ENCODE peak calls at places on chromosomes 16 and 17, in seven cellular contexts. B, L, R, Q, Y, C and Z are unnamed samples.
A peak's percentile ranks its signal among the peaks of the same experiment; 100 is the strongest.

GRCh38 chr17:1170739-1171138 is 9.0 kb downstream of the ABR start:
- DNase-seq in B (no peak), L (no peak), R (no peak), Q (no peak), Y (no peak), C (no peak), Z (no peak)

GRCh38 chr16:1371054-1371978 is 19.6 kb downstream of the GNPTG start:
- DNase-seq in B (no peak), L (no peak), R (no peak), Q (no peak), Y (no peak), C (no peak), Z (no peak)

GRCh38 chr16:5604770-5605169 is 507.2 kb upstream of the EEF2KMT start:
- DNase-seq in B (peak; percentile 86), L (no peak), R (peak; percentile 26), Q (no peak), Y (no peak), C (no peak), Z (no peak)

GRCh38 chr16:55123652-55124051 is 193.0 kb downstream of the IRX5 start:
- DNase-seq in B (no peak), L (no peak), R (no peak), Q (no peak), Y (no peak), C (no peak), Z (no peak)

GRCh38 chr16:85347213-85347591 is 234.9 kb upstream of the CIBAR2 start:
- DNase-seq in B (peak; percentile 54), L (no peak), R (no peak), Q (peak; percentile 54), Y (peak; percentile 25), C (no peak), Z (peak; percentile 71)

GRCh38 chr17:34259151-34259550 is 4.1 kb downstream of the CCL2 start:
- DNase-seq in B (no peak), L (peak; percentile 28), R (no peak), Q (no peak), Y (no peak), C (no peak), Z (no peak)

GRCh38 chr17:73976147-73976546 is 227.3 kb upstream of the RPL38 start:
- DNase-seq in B (no peak), L (no peak), R (no peak), Q (no peak), Y (no peak), C (no peak), Z (no peak)

GRCh38 chr17:44348234-44348987 is 3.3 kb downstream of the GRN start:
- DNase-seq in B (no peak), L (peak; percentile 57), R (no peak), Q (peak; percentile 40), Y (no peak), C (no peak), Z (no peak)

GRCh38 chr17:34146440-34147043 is 108.5 kb upstream of the CCL2 start:
- DNase-seq in B (peak; percentile 82), L (no peak), R (peak; percentile 27), Q (no peak), Y (peak; percentile 61), C (no peak), Z (peak; percentile 91)

GRCh38 chr16:74577882-74578366 is 29.0 kb downstream of the GLG1 start:
- DNase-seq in B (no peak), L (peak; percentile 88), R (no peak), Q (peak; percentile 72), Y (no peak), C (no peak), Z (no peak)

GRCh38 chr17:40351185-40352043 is 13.1 kb downstream of the GJD3 start:
- DNase-seq in B (no peak), L (no peak), R (no peak), Q (no peak), Y (no peak), C (no peak), Z (no peak)
- H3K23ac ChIP-seq in B (no peak overlapping the region), L (no peak overlapping the region), R (peak overlapping the region; percentile 83), Q (no peak overlapping the region), Y (no peak overlapping the region), C (no peak overlapping the region), Z (no peak overlapping the region)

DNA sequence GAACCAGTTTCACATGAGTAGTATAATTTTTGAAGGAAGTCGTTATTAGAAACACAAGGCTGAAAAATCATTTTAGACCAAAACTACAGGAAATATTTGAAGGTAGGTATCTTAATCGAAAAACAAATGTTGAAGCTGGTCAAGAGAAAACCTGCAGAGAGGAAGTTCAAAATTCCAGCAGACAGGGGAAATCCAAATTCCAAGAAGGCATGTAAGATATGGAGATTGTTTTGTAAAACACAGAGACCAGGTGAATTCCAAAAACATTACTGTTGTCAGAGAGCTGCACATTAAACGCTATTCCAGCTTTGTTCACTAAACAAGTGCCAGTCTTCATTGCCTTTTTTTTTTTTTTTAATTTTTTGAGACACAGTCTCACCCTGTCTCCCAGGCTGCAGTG is 38.4 kb downstream of the ADAMTS18 start:
- DNase-seq in B (no peak), L (no peak), R (no peak), Q (no peak), Y (peak; percentile 4), C (no peak), Z (no peak)
- H3K27ac ChIP-seq in B (no peak overlapping the region), L (no peak overlapping the region), R (no peak overlapping the region), Q (no peak overlapping the region), Y (peak overlapping the region; percentile 58), C (no peak overlapping the region), Z (no peak overlapping the region)

GRCh38 chr16:48274476-48274875 is 27.1 kb upstream of the ABCC11 start:
- DNase-seq in B (no peak), L (no peak), R (no peak), Q (no peak), Y (no peak), C (no peak), Z (no peak)
- H3K4me2 ChIP-seq in B (no peak overlapping the region), L (no peak overlapping the region), R (no peak overlapping the region), Q (no peak overlapping the region), Y (no peak overlapping the region), C (no peak overlapping the region), Z (no peak overlapping the region)

DNA sequence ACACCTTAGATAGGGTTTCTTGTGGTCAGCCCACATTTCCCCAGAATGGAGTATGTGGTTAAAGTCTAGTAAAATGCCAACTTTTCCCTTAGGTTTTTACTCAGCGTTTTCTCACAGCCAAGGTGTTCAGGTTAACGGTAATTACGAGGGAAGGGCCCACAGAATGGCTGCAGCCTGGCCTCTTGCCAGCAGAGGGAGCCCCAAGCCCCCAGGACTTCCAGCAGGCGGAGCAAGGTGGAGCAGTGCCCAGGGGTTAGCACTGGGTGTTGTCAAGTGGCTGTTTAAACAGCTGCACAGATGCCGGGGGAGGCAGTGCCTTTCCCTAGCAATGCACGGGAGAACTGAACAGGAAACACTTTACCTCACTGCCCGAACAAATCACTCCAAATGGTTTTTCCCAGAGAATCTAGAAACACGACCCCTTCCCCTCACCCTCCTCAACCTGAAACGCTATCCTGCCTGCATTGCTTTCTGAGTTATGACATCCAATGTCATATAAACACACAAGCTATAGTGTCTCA is 6.6 kb downstream of the PHB1 start:
- DNase-seq in B (peak; percentile 80), L (peak; percentile 56), R (peak; percentile 75), Q (peak; percentile 71), Y (peak; percentile 77), C (peak; percentile 70), Z (peak; percentile 92)
- H3K23ac ChIP-seq in B (no peak overlapping the region), L (no peak overlapping the region), R (no peak overlapping the region), Q (no peak overlapping the region), Y (no peak overlapping the region), C (no peak overlapping the region), Z (no peak overlapping the region)

GRCh38 chr17:76433693-76434092 is 19.3 kb downstream of the UBE2O start:
- DNase-seq in B (no peak), L (no peak), R (no peak), Q (no peak), Y (no peak), C (no peak), Z (no peak)
- H3K27ac ChIP-seq in B (no peak overlapping the region), L (no peak overlapping the region), R (no peak overlapping the region), Q (no peak overlapping the region), Y (no peak overlapping the region), C (no peak overlapping the region), Z (no peak overlapping the region)